ENCODE peak calls at places on chromosome 17, in seven cellular contexts. J is ovary, A is transverse colon, Z is body of pancreas, Y is GM12878, L is stomach, Q is heart left ventricle. U is an unnamed sample. For H3K27me3, the result is how much of the 10 kb centered on the place peaks cover.

GRCh38 chr17:17740627-17741237 is 59.5 kb downstream of the RAI1 start:
- DNase-seq in Y (no peak), Q (no peak), A (no peak), L (no peak), Z (no peak), J (peak), U (no peak)

GRCh38 chr17:789160-789840 is 7.1 kb downstream of the MRM3 start:
- DNase-seq in Z (no peak), J (no peak), Y (no peak), Q (no peak), A (no peak), L (no peak), U (peak)

GRCh38 chr17:792277-792676 is 10.1 kb downstream of the MRM3 start:
- DNase-seq in L (no peak), J (no peak), Z (no peak), A (no peak), Y (no peak), Q (no peak), U (no peak)

GRCh38 chr17:81735181-81736102 is 23.4 kb downstream of the SLC25A10 start:
- DNase-seq in A (peak), Y (peak), Q (no peak), J (peak), Z (peak), L (peak), U (no peak)

GRCh38 chr17:35243459-35244204 is 760 bp downstream of the SLFN5 start:
- DNase-seq in A (peak), Y (no peak), L (peak), J (peak), Z (peak), Q (peak), U (peak)

GRCh38 chr17:2608350-2608913 is 15.0 kb downstream of the PAFAH1B1 start:
- DNase-seq in A (no peak), Y (no peak), Z (no peak), J (no peak), Q (no peak), L (no peak), U (no peak)

GRCh38 chr17:56540791-56541190 is 52.7 kb upstream of the NOG start:
- DNase-seq in Z (no peak), Y (no peak), J (no peak), Q (no peak), A (no peak), L (no peak), U (no peak)

GRCh38 chr17:78933025-78933958 is 8.1 kb upstream of the TIMP2 start:
- DNase-seq in L (peak), Q (peak), J (no peak), Y (peak), A (peak), Z (peak), U (peak)

GRCh38 chr17:39051001-39051605 is 83.9 kb upstream of the FBXO47 start:
- DNase-seq in Y (no peak), J (no peak), A (no peak), Z (no peak), L (peak), Q (no peak), U (no peak)

GRCh38 chr17:4893272-4893671 is 6.1 kb upstream of the C17orf107 start:
- DNase-seq in Z (no peak), Y (no peak), L (no peak), Q (peak), J (no peak), A (no peak), U (no peak)

GRCh38 chr17:71801301-71801700 is 319.5 kb upstream of the SOX9 start:
- DNase-seq in Y (no peak), Z (peak), A (no peak), J (no peak), L (no peak), Q (no peak), U (peak)
- TF ChIP-seq CTCF in Y (no peak), Z (no peak), A (no peak), J (no peak), L (no peak), Q (no peak), U (no peak)

DNA sequence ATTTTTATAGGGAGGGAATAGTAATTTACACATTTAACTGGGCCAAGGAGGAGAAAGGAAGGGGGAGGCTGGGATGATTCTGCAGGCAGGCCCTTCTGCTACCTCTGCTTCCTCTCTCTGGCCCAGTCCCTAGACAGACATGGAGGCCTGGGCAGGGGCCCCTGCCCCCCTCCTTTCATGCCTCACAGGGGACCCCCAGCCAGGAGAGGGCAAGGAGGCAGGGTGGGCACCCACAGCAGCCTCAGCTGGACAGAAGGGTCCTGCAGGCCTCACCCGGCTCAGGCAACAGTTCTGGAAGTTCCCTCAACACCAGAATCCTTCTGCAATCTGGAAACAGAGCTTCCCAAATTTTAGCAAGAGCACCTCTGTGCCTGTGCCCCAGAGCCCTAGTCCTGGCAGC is 8.7 kb downstream of the ARHGAP27 start:
- DNase-seq in Q (no peak), J (no peak), Z (no peak), Y (no peak), L (no peak), A (no peak), U (no peak)
- H3K27me3 ChIP-seq in Q (under half), J (under half), Z (under half), Y (under half), L (under half), A (under half), U (under half)

GRCh38 chr17:16380640-16381495 is at the start of gene UBB:
- DNase-seq in A (peak), Z (peak), Q (peak), Y (peak), J (peak), L (peak), U (peak)
- TF ChIP-seq POLR2A in A (peak), Z (peak), Q (peak), Y (peak), J (peak), L (no peak), U (peak)

GRCh38 chr17:9162275-9162985 is 141.1 kb downstream of the NTN1 start:
- DNase-seq in Y (no peak), Z (no peak), Q (no peak), J (no peak), L (no peak), A (no peak), U (no peak)
- TF ChIP-seq CTCF in Y (no peak), Z (peak), Q (no peak), J (no peak), L (no peak), A (no peak), U (no peak)

DNA sequence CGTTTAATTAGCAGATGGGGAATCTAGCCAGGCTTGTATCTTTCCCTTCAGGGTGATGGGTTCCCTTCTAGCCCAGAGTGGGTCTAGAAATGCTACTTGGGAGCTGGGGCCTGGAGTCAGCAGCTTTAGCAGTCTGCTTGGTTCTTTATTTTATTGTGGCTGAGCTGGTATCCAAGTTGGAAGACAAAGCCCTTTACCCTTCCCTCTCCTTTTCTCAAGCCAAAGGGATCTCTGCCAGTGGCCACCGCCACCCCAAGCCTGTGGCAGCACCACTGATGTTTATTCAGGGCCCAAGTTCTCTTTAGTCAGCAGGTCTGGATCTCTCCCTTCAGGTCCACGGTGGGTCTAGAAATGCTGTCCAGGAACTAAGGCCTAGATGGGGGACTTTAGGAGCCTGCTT is 215.2 kb downstream of the SPECC1 start:
- DNase-seq in A (no peak), Y (no peak), L (no peak), J (no peak), Q (no peak), Z (no peak), U (no peak)
- H3K27me3 ChIP-seq in A (under half), Y (under half), L (under half), J (under half), Q (under half), Z (under half), U (under half)

GRCh38 chr17:12035713-12036112 is 15.0 kb downstream of the MAP2K4 start:
- DNase-seq in J (no peak), Q (no peak), L (no peak), Y (no peak), A (no peak), Z (no peak), U (no peak)
- TF ChIP-seq POLR2A in J (no peak), Q (no peak), L (no peak), Y (no peak), A (no peak), Z (no peak), U (no peak)

GRCh38 chr17:41406205-41406604 is 8.8 kb upstream of the KRT31 start:
- DNase-seq in Y (no peak), A (no peak), Q (no peak), J (no peak), L (no peak), Z (no peak), U (no peak)
- TF ChIP-seq CTCF in Y (no peak), A (no peak), Q (no peak), J (no peak), L (no peak), Z (no peak), U (no peak)

DNA sequence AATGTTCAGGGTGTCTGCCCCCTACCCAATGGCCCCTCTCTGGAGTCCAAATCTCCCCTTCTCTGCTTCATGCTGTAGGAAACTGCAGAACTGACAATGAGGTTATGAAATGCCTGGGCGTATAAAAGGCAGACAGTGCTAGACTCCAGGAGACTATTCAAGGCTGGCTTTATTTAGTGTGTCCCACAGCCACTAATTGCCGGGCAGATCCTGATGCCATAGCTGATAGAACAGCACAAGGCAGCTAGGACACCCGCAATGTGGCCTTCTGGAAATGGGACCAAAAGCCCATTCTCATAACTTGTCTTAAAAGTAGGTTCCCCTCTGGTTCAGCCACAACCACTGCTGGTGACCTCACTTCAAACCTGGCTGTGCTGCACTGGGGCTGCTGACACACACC is 28.5 kb upstream of the CD300E start:
- DNase-seq in J (no peak), Y (no peak), Z (no peak), A (no peak), Q (no peak), L (no peak), U (no peak)
- H3K27me3 ChIP-seq in J (under half), Y (under half), Z (under half), A (half or more), Q (under half), L (half or more), U (under half)

U was measured in uterus.